ENCODE peak calls at places on chromosome 15, in six cellular contexts. One of them, this sample, is unnamed.

GRCh38 chr15:35852818-35853624 is 307.1 kb upstream of the DPH6 start:
- DNase-seq in stimulated activated CD4-positive, alpha-beta T cell treated with anti-CD3 and anti-CD28 coated beads, Interleukin-2, amount 100 ng/mL, for 24 hours: no peak
- DNase-seq in activated CD8-positive, alpha-beta memory T cell treated with anti-CD3 and anti-CD28 coated beads, Interleukin-2, amount 50 U/mL, for 4 hours: no peak
- DNase-seq in OCI-LY7: no peak
- DNase-seq in hepatocyte: no peak
- DNase-seq in GM04504: peak; percentile 27
- DNase-seq in this sample: no peak

GRCh38 chr15:60442763-60443162 is 36.2 kb downstream of the ICE2 start:
- DNase-seq in stimulated activated CD4-positive, alpha-beta T cell treated with anti-CD3 and anti-CD28 coated beads, Interleukin-2, amount 100 ng/mL, for 24 hours: no peak
- DNase-seq in activated CD8-positive, alpha-beta memory T cell treated with anti-CD3 and anti-CD28 coated beads, Interleukin-2, amount 50 U/mL, for 4 hours: no peak
- DNase-seq in OCI-LY7: no peak
- DNase-seq in hepatocyte: no peak
- DNase-seq in GM04504: peak; percentile 30
- DNase-seq in this sample: no peak

GRCh38 chr15:66931768-66932633 is 133.4 kb upstream of the SMAD3 start:
- DNase-seq in stimulated activated CD4-positive, alpha-beta T cell treated with anti-CD3 and anti-CD28 coated beads, Interleukin-2, amount 100 ng/mL, for 24 hours: no peak
- DNase-seq in activated CD8-positive, alpha-beta memory T cell treated with anti-CD3 and anti-CD28 coated beads, Interleukin-2, amount 50 U/mL, for 4 hours: no peak
- DNase-seq in OCI-LY7: no peak
- DNase-seq in hepatocyte: peak; percentile 78
- DNase-seq in GM04504: no peak
- DNase-seq in this sample: no peak

GRCh38 chr15:43249699-43250203 is 17.0 kb downstream of the TGM5 start:
- DNase-seq in stimulated activated CD4-positive, alpha-beta T cell treated with anti-CD3 and anti-CD28 coated beads, Interleukin-2, amount 100 ng/mL, for 24 hours: no peak
- DNase-seq in activated CD8-positive, alpha-beta memory T cell treated with anti-CD3 and anti-CD28 coated beads, Interleukin-2, amount 50 U/mL, for 4 hours: no peak
- DNase-seq in OCI-LY7: no peak
- DNase-seq in hepatocyte: no peak
- DNase-seq in GM04504: peak; percentile 61
- DNase-seq in this sample: peak; percentile 42

GRCh38 chr15:42490246-42490742 is 647 bp downstream of the ZNF106 start:
- DNase-seq in stimulated activated CD4-positive, alpha-beta T cell treated with anti-CD3 and anti-CD28 coated beads, Interleukin-2, amount 100 ng/mL, for 24 hours: no peak
- DNase-seq in activated CD8-positive, alpha-beta memory T cell treated with anti-CD3 and anti-CD28 coated beads, Interleukin-2, amount 50 U/mL, for 4 hours: no peak
- DNase-seq in OCI-LY7: peak; percentile 31
- DNase-seq in hepatocyte: no peak
- DNase-seq in GM04504: no peak
- DNase-seq in this sample: no peak

GRCh38 chr15:78052545-78052944 is 25.0 kb downstream of the TBC1D2B start:
- DNase-seq in stimulated activated CD4-positive, alpha-beta T cell treated with anti-CD3 and anti-CD28 coated beads, Interleukin-2, amount 100 ng/mL, for 24 hours: no peak
- DNase-seq in activated CD8-positive, alpha-beta memory T cell treated with anti-CD3 and anti-CD28 coated beads, Interleukin-2, amount 50 U/mL, for 4 hours: no peak
- DNase-seq in OCI-LY7: no peak
- DNase-seq in hepatocyte: no peak
- DNase-seq in GM04504: no peak
- DNase-seq in this sample: no peak

GRCh38 chr15:69530234-69530633 is 77.6 kb downstream of the RPLP1 start:
- DNase-seq in stimulated activated CD4-positive, alpha-beta T cell treated with anti-CD3 and anti-CD28 coated beads, Interleukin-2, amount 100 ng/mL, for 24 hours: no peak
- DNase-seq in activated CD8-positive, alpha-beta memory T cell treated with anti-CD3 and anti-CD28 coated beads, Interleukin-2, amount 50 U/mL, for 4 hours: no peak
- DNase-seq in OCI-LY7: no peak
- DNase-seq in hepatocyte: no peak
- DNase-seq in GM04504: no peak
- DNase-seq in this sample: no peak

GRCh38 chr15:99436472-99437314 is 129.1 kb upstream of the MEF2A start:
- DNase-seq in stimulated activated CD4-positive, alpha-beta T cell treated with anti-CD3 and anti-CD28 coated beads, Interleukin-2, amount 100 ng/mL, for 24 hours: no peak
- DNase-seq in activated CD8-positive, alpha-beta memory T cell treated with anti-CD3 and anti-CD28 coated beads, Interleukin-2, amount 50 U/mL, for 4 hours: no peak
- DNase-seq in OCI-LY7: no peak
- DNase-seq in hepatocyte: no peak
- DNase-seq in GM04504: no peak
- DNase-seq in this sample: no peak

GRCh38 chr15:79401301-79401700 is 30.8 kb upstream of the MINAR1 start:
- DNase-seq in stimulated activated CD4-positive, alpha-beta T cell treated with anti-CD3 and anti-CD28 coated beads, Interleukin-2, amount 100 ng/mL, for 24 hours: no peak
- DNase-seq in activated CD8-positive, alpha-beta memory T cell treated with anti-CD3 and anti-CD28 coated beads, Interleukin-2, amount 50 U/mL, for 4 hours: no peak
- DNase-seq in OCI-LY7: no peak
- DNase-seq in hepatocyte: no peak
- DNase-seq in GM04504: no peak
- DNase-seq in this sample: no peak

GRCh38 chr15:62750471-62750870 is 292.1 kb upstream of the TPM1 start:
- DNase-seq in stimulated activated CD4-positive, alpha-beta T cell treated with anti-CD3 and anti-CD28 coated beads, Interleukin-2, amount 100 ng/mL, for 24 hours: no peak
- DNase-seq in activated CD8-positive, alpha-beta memory T cell treated with anti-CD3 and anti-CD28 coated beads, Interleukin-2, amount 50 U/mL, for 4 hours: no peak
- DNase-seq in OCI-LY7: no peak
- DNase-seq in hepatocyte: no peak
- DNase-seq in GM04504: no peak
- DNase-seq in this sample: no peak

This sample was measured in activated naive CD8-positive, alpha-beta T cell treated with anti-CD3 and anti-CD28 coated beads for 36 hours.